ENCODE peak calls at places on chromosomes 1 and 21, in ten cellular contexts. A is fibroblast of the aortic adventitia, Z is cardiac muscle cell, Q is upper lobe of left lung, V is pancreas, O is cardiac fibroblast, N is NB4, X is mammary epithelial cell, C is sigmoid colon, K is trophoblast cell. P is an unnamed sample.

GRCh38 chr1:178491721-178492120 is 5.0 kb downstream of the CLEC20A start:
- DNase-seq in A (no peak), Z (no peak), Q (no peak), V (no peak), O (no peak), N (no peak), X (no peak), C (no peak), K (no peak), P (no peak)

GRCh38 chr21:32993894-32994293 is 31.8 kb upstream of the OLIG2 start:
- DNase-seq in A (no peak), Z (no peak), Q (no peak), V (no peak), O (no peak), N (no peak), X (peak; percentile 51), C (no peak), K (no peak), P (no peak)

GRCh38 chr1:210684466-210685294 is 356.0 kb downstream of the HHAT start:
- DNase-seq in A (no peak), Z (no peak), Q (no peak), V (no peak), O (no peak), N (no peak), X (no peak), C (no peak), K (no peak), P (no peak)

GRCh38 chr21:45319461-45320211 is 31.9 kb upstream of the POFUT2 start:
- DNase-seq in A (no peak), Z (peak; percentile 79), Q (peak; percentile 81), V (peak; percentile 46), O (no peak), N (no peak), X (no peak), C (peak; percentile 77), K (no peak), P (no peak)

GRCh38 chr21:36419996-36420395 is 34.8 kb downstream of the CHAF1B start:
- DNase-seq in A (peak; percentile 94), Z (peak; percentile 89), Q (no peak), V (peak; percentile 79), O (peak; percentile 95), N (peak; percentile 83), X (peak; percentile 66), C (peak; percentile 86), K (peak; percentile 92), P (peak; percentile 67)

GRCh38 chr1:53693361-53693760 is 45.6 kb downstream of the GLIS1 start:
- DNase-seq in A (no peak), Z (no peak), Q (no peak), V (no peak), O (peak; percentile 12), N (no peak), X (no peak), C (no peak), K (no peak), P (no peak)

GRCh38 chr1:17759114-17759513 is 4.0 kb downstream of the ACTL8 start:
- DNase-seq in A (no peak), Z (no peak), Q (no peak), V (no peak), O (no peak), N (peak; percentile 45), X (no peak), C (no peak), K (peak; percentile 9), P (no peak)

GRCh38 chr1:165894591-165894990 is 67.2 kb downstream of the UCK2 start:
- DNase-seq in A (no peak), Z (no peak), Q (no peak), V (no peak), O (no peak), N (no peak), X (no peak), C (no peak), K (peak; percentile 25), P (no peak)

GRCh38 chr21:39633770-39634181 is 21.0 kb downstream of the B3GALT5 start:
- DNase-seq in A (peak; percentile 82), Z (no peak), Q (no peak), V (no peak), O (peak; percentile 22), N (no peak), X (peak; percentile 78), C (no peak), K (peak; percentile 20), P (peak; percentile 85)

GRCh38 chr1:55735110-55735509 is 519.9 kb upstream of the USP24 start:
- DNase-seq in A (no peak), Z (no peak), Q (no peak), V (no peak), O (no peak), N (no peak), X (peak; percentile 16), C (no peak), K (no peak), P (no peak)

GRCh38 chr1:3444736-3445135 is 9.7 kb upstream of the ARHGEF16 start:
- DNase-seq in A (no peak), Z (no peak), Q (peak; percentile 54), V (no peak), O (no peak), N (no peak), X (no peak), C (no peak), K (no peak), P (no peak)

GRCh38 chr1:55426619-55427018 is 211.5 kb upstream of the USP24 start:
- DNase-seq in A (no peak), Z (no peak), Q (no peak), V (no peak), O (no peak), N (no peak), X (no peak), C (no peak), K (no peak), P (no peak)

GRCh38 chr21:31236528-31236927 is 107.5 kb downstream of the TIAM1 start:
- DNase-seq in A (no peak), Z (no peak), Q (no peak), V (no peak), O (no peak), N (no peak), X (peak; percentile 75), C (no peak), K (no peak), P (no peak)

GRCh38 chr21:16037386-16037785 is 307.6 kb downstream of the USP25 start:
- DNase-seq in A (no peak), Z (no peak), Q (no peak), V (no peak), O (peak; percentile 2), N (no peak), X (peak; percentile 85), C (no peak), K (peak; percentile 49), P (no peak)

GRCh38 chr1:33974147-33974546 is 110.3 kb downstream of the HMGB4 start:
- DNase-seq in A (no peak), Z (no peak), Q (no peak), V (no peak), O (no peak), N (no peak), X (no peak), C (no peak), K (no peak), P (no peak)

GRCh38 chr21:27301216-27301615 is 334.3 kb upstream of the ADAMTS5 start:
- DNase-seq in A (peak; percentile 74), Z (no peak), Q (no peak), V (no peak), O (no peak), N (no peak), X (no peak), C (no peak), K (no peak), P (peak; percentile 64)

GRCh38 chr1:91400133-91400725 is 4.4 kb downstream of the HFM1 start:
- DNase-seq in A (peak; percentile 22), Z (no peak), Q (no peak), V (no peak), O (peak; percentile 51), N (no peak), X (no peak), C (no peak), K (peak; percentile 85), P (no peak)

GRCh38 chr1:170663011-170663410 is 920 bp upstream of the PRRX1 start:
- DNase-seq in A (peak; percentile 83), Z (no peak), Q (no peak), V (no peak), O (peak; percentile 67), N (no peak), X (no peak), C (no peak), K (peak; percentile 2), P (no peak)

DNA sequence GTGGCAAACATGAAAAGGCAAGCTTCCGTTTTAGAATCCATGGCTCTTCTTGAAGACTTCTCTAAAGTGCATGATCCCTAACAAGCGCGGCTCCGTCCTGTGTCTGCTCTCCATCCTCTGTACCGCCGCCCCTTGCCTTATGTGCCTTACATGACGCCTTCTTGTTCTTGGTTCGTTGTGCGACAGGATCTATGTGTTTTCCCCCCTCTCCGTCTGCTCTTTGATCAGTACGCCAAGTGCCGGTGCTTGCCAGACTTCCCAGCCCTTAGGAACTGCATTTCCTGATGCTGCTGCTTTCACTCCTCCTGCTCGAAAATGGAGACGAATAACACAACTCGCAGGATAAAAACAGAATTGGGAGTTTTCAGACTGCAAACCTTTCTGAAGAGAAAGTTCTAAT is 13.1 kb downstream of the NDUFV3 start:
- DNase-seq in A (no peak), Z (no peak), Q (no peak), V (no peak), O (no peak), N (no peak), X (no peak), C (no peak), K (no peak), P (no peak)
- H3K4me3 ChIP-seq in A (no peak overlapping the region), Z (no peak overlapping the region), Q (no peak overlapping the region), V (no peak overlapping the region), O (no peak overlapping the region), N (no peak overlapping the region), X (no peak overlapping the region), C (no peak overlapping the region), K (no peak overlapping the region), P (no peak overlapping the region)

GRCh38 chr1:975896-976683 is 5.8 kb downstream of the PERM1 start:
- DNase-seq in A (peak; percentile 16), Z (peak; percentile 77), Q (peak; percentile 91), V (peak; percentile 83), O (peak; percentile 61), N (peak; percentile 84), X (peak; percentile 69), C (no peak), K (peak; percentile 77), P (no peak)
- H3K4me3 ChIP-seq in A (no peak overlapping the region), Z (no peak overlapping the region), Q (no peak overlapping the region), V (no peak overlapping the region), O (peak overlapping the region; percentile 11), N (no peak overlapping the region), X (peak overlapping the region; percentile 44), C (peak overlapping the region; percentile 39), K (no peak overlapping the region), P (peak overlapping the region; percentile 20)

GRCh38 chr1:216600730-216601426 is 122.4 kb downstream of the ESRRG start:
- DNase-seq in A (peak; percentile 64), Z (peak; percentile 74), Q (peak; percentile 93), V (peak; percentile 88), O (peak; percentile 86), N (no peak), X (peak; percentile 53), C (peak; percentile 87), K (peak; percentile 68), P (peak; percentile 39)
- H3K4me3 ChIP-seq in A (peak overlapping the region; percentile 69), Z (peak overlapping the region; percentile 26), Q (peak overlapping the region; percentile 36), V (peak overlapping the region; percentile 67), O (peak overlapping the region; percentile 56), N (no peak overlapping the region), X (peak overlapping the region; percentile 62), C (peak overlapping the region; percentile 62), K (peak overlapping the region; percentile 81), P (peak overlapping the region; percentile 63)

DNA sequence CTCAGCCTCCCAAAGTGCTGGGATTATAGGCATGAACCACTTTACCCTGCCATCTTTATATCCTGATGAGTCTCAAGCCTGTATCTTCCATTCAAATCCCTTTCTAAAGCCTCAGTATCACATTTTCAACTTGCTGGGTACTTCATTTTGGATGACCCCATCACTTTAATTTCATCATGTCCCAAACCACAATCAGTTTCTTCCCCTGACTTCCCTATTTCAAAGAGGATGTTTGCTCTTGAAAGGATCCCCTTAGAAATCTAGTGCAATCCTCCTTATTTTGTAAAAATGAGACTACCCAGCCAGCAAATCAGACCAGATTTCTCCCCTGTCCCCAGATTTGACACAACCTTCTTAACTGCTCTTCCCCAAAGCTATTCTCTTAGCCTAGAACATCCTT is 7.0 kb upstream of the TRIT1 start:
- DNase-seq in A (no peak), Z (no peak), Q (no peak), V (no peak), O (no peak), N (peak; percentile 83), X (no peak), C (no peak), K (no peak), P (no peak)
- H3K4me3 ChIP-seq in A (no peak overlapping the region), Z (no peak overlapping the region), Q (no peak overlapping the region), V (no peak overlapping the region), O (no peak overlapping the region), N (no peak overlapping the region), X (no peak overlapping the region), C (no peak overlapping the region), K (no peak overlapping the region), P (no peak overlapping the region)

P was measured in skeletal muscle cell.